ENCODE peak calls at places on chromosomes 16 and 17, in six cellular contexts. One of them, this sample, is unnamed. For H3K9me3, the result is how much of the 10 kb centered on the place peaks cover.

GRCh38 chr16:68479271-68479670 is 31.0 kb upstream of the SMPD3 start:
- DNase-seq in IMR-90: no peak
- DNase-seq in mesenchymal stem cell: no peak
- DNase-seq in H9: no peak
- DNase-seq in neuronal stem cell: no peak
- DNase-seq in H1: no peak
- DNase-seq in this sample: peak

GRCh38 chr17:78940708-78941107 is 15.5 kb upstream of the TIMP2 start:
- DNase-seq in mesenchymal stem cell: peak
- DNase-seq in neuronal stem cell: no peak
- DNase-seq in IMR-90: peak
- DNase-seq in H1: peak
- DNase-seq in H9: peak
- DNase-seq in this sample: peak

GRCh38 chr17:44997733-44998520 is 29.8 kb upstream of the C1QL1 start:
- DNase-seq in neuronal stem cell: no peak
- DNase-seq in H9: no peak
- DNase-seq in mesenchymal stem cell: no peak
- DNase-seq in IMR-90: peak
- DNase-seq in H1: no peak
- DNase-seq in this sample: no peak

GRCh38 chr17:29577778-29578211 is 9.3 kb downstream of the TP53I13 start:
- DNase-seq in mesenchymal stem cell: no peak
- DNase-seq in neuronal stem cell: no peak
- DNase-seq in H1: no peak
- DNase-seq in IMR-90: peak
- DNase-seq in H9: no peak
- DNase-seq in this sample: no peak

GRCh38 chr16:50469121-50469743 is 79.0 kb upstream of the NKD1 start:
- DNase-seq in IMR-90: no peak
- DNase-seq in H9: no peak
- DNase-seq in neuronal stem cell: no peak
- DNase-seq in H1: no peak
- DNase-seq in mesenchymal stem cell: no peak
- DNase-seq in this sample: no peak

GRCh38 chr16:1771072-1771863 is at the start of gene NME3:
- DNase-seq in H9: peak
- DNase-seq in H1: peak
- DNase-seq in mesenchymal stem cell: peak
- DNase-seq in IMR-90: peak
- DNase-seq in neuronal stem cell: peak
- DNase-seq in this sample: peak

GRCh38 chr16:30711712-30712111 is 12.7 kb downstream of the SRCAP start:
- DNase-seq in neuronal stem cell: no peak
- DNase-seq in mesenchymal stem cell: no peak
- DNase-seq in H9: no peak
- DNase-seq in IMR-90: no peak
- DNase-seq in H1: no peak
- DNase-seq in this sample: no peak

GRCh38 chr16:58249780-58250478 is 44.9 kb downstream of the PRSS54 start:
- DNase-seq in mesenchymal stem cell: peak
- DNase-seq in IMR-90: peak
- DNase-seq in neuronal stem cell: peak
- DNase-seq in H9: peak
- DNase-seq in H1: peak
- DNase-seq in this sample: peak

GRCh38 chr17:41382396-41382795 is 290 bp upstream of the KRT34 start:
- DNase-seq in mesenchymal stem cell: peak
- DNase-seq in IMR-90: peak
- DNase-seq in H1: no peak
- DNase-seq in H9: no peak
- DNase-seq in neuronal stem cell: no peak
- DNase-seq in this sample: peak

GRCh38 chr17:40312131-40312731 is 3.3 kb downstream of the RARA start:
- DNase-seq in mesenchymal stem cell: no peak
- DNase-seq in H1: no peak
- DNase-seq in H9: no peak
- DNase-seq in neuronal stem cell: no peak
- DNase-seq in IMR-90: no peak
- DNase-seq in this sample: no peak

GRCh38 chr17:59846391-59847165 is 46.2 kb downstream of the TUBD1 start:
- DNase-seq in neuronal stem cell: no peak
- DNase-seq in IMR-90: peak
- DNase-seq in mesenchymal stem cell: peak
- DNase-seq in H1: no peak
- DNase-seq in H9: peak
- DNase-seq in this sample: peak

GRCh38 chr16:48609453-48610023 is 442 bp downstream of the N4BP1 start:
- DNase-seq in neuronal stem cell: no peak
- DNase-seq in H9: peak
- DNase-seq in mesenchymal stem cell: peak
- DNase-seq in H1: peak
- DNase-seq in IMR-90: peak
- DNase-seq in this sample: peak

GRCh38 chr16:621526-622105 is 9.2 kb upstream of the WFIKKN1 start:
- DNase-seq in H9: no peak
- DNase-seq in H1: no peak
- DNase-seq in IMR-90: no peak
- DNase-seq in neuronal stem cell: no peak
- DNase-seq in mesenchymal stem cell: no peak
- DNase-seq in this sample: no peak

GRCh38 chr16:50547944-50548658 is at the start of gene NKD1:
- DNase-seq in H9: peak
- DNase-seq in neuronal stem cell: peak
- DNase-seq in mesenchymal stem cell: peak
- DNase-seq in IMR-90: peak
- DNase-seq in H1: peak
- DNase-seq in this sample: peak

GRCh38 chr17:79556263-79556662 is 54.6 kb downstream of the RBFOX3 start:
- DNase-seq in H1: no peak
- DNase-seq in mesenchymal stem cell: no peak
- DNase-seq in H9: no peak
- DNase-seq in IMR-90: no peak
- DNase-seq in neuronal stem cell: no peak
- DNase-seq in this sample: no peak

GRCh38 chr16:87345721-87346424 is 28.7 kb upstream of the C16orf95 start:
- DNase-seq in H9: no peak
- DNase-seq in IMR-90: no peak
- DNase-seq in neuronal stem cell: no peak
- DNase-seq in mesenchymal stem cell: no peak
- DNase-seq in H1: no peak
- DNase-seq in this sample: no peak

GRCh38 chr16:28524544-28525179 is 14.1 kb downstream of the NUPR1 start:
- DNase-seq in H1: no peak
- DNase-seq in IMR-90: no peak
- DNase-seq in H9: no peak
- DNase-seq in neuronal stem cell: no peak
- DNase-seq in mesenchymal stem cell: no peak
- DNase-seq in this sample: no peak

GRCh38 chr16:81137754-81138153 is 41.6 kb upstream of the GCSH start:
- DNase-seq in H9: no peak
- DNase-seq in neuronal stem cell: no peak
- DNase-seq in IMR-90: no peak
- DNase-seq in mesenchymal stem cell: no peak
- DNase-seq in H1: no peak
- DNase-seq in this sample: peak

GRCh38 chr16:4042581-4042980 is 73.7 kb downstream of the ADCY9 start:
- DNase-seq in mesenchymal stem cell: no peak
- DNase-seq in H9: no peak
- DNase-seq in H1: no peak
- DNase-seq in IMR-90: no peak
- DNase-seq in neuronal stem cell: no peak
- DNase-seq in this sample: no peak

GRCh38 chr17:74190807-74191206 is 12.7 kb upstream of the RPL38 start:
- DNase-seq in neuronal stem cell: no peak
- DNase-seq in IMR-90: no peak
- DNase-seq in H9: peak
- DNase-seq in mesenchymal stem cell: peak
- DNase-seq in H1: peak
- DNase-seq in this sample: no peak

DNA sequence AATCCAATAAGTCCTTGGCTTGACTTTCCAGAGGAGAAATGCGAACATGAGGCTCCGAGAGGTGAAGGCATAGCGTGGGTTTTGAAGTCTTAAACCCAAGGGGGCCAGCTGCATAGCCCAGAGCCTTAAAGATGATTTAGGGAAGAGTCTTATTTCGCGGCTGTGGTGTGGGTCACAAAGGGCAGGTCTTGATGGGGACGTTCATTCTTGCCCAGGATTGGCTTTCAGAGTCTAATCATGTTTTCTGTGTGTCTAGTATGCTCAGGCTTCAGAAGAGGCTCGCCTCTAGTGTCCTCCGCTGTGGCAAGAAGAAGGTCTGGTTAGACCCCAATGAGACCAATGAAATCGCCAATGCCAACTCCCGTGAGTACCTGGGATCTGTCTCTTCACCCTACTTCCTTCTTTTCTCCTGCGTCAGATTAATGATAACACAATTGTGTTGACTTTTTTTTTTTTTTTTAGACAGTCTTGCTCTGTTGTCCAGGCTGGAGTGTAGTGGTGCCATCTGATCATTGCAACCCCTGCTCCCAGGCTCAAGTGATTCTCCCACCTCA is 951 bp downstream of the RPL19 start:
- DNase-seq in H9: no peak
- DNase-seq in neuronal stem cell: no peak
- DNase-seq in mesenchymal stem cell: no peak
- DNase-seq in IMR-90: no peak
- DNase-seq in H1: no peak
- DNase-seq in this sample: no peak
- H3K9me3 ChIP-seq in H9: under half
- H3K9me3 ChIP-seq in neuronal stem cell: under half
- H3K9me3 ChIP-seq in mesenchymal stem cell: under half
- H3K9me3 ChIP-seq in IMR-90: under half
- H3K9me3 ChIP-seq in H1: under half
- H3K9me3 ChIP-seq in this sample: under half

GRCh38 chr16:55010492-55011260 is 80.0 kb downstream of the IRX5 start:
- DNase-seq in H1: no peak
- DNase-seq in mesenchymal stem cell: no peak
- DNase-seq in H9: no peak
- DNase-seq in IMR-90: no peak
- DNase-seq in neuronal stem cell: no peak
- DNase-seq in this sample: no peak

GRCh38 chr16:55008836-55009510 is 78.3 kb downstream of the IRX5 start:
- DNase-seq in IMR-90: no peak
- DNase-seq in mesenchymal stem cell: no peak
- DNase-seq in H9: no peak
- DNase-seq in neuronal stem cell: no peak
- DNase-seq in H1: no peak
- DNase-seq in this sample: no peak

GRCh38 chr16:55012362-55012761 is 81.7 kb downstream of the IRX5 start:
- DNase-seq in neuronal stem cell: no peak
- DNase-seq in IMR-90: no peak
- DNase-seq in H9: no peak
- DNase-seq in mesenchymal stem cell: no peak
- DNase-seq in H1: no peak
- DNase-seq in this sample: no peak

GRCh38 chr16:55012793-55013192 is 82.1 kb downstream of the IRX5 start:
- DNase-seq in mesenchymal stem cell: no peak
- DNase-seq in neuronal stem cell: no peak
- DNase-seq in IMR-90: no peak
- DNase-seq in H1: no peak
- DNase-seq in H9: no peak
- DNase-seq in this sample: no peak

DNA sequence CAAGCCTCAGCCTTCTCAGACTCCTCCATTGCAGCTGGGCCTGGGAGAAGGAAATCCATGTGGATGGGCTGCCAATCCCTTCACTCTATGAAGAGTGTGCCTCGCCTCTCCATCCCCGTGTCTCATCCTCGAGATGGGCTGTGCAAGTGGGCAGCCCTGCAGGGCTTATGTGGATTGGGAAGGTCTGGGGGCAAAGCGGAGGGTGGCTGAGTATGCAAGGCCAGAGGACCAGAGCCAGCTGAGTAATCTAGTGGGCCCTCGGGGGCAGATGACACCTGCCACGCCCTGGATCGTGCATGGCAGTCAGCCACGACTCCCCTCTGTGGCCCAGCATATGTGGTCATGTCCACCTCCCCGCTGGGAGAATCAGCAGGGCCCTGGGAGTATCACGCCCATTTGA is 78.9 kb downstream of the IRX5 start:
- DNase-seq in H9: no peak
- DNase-seq in H1: no peak
- DNase-seq in neuronal stem cell: no peak
- DNase-seq in IMR-90: no peak
- DNase-seq in mesenchymal stem cell: no peak
- DNase-seq in this sample: no peak
- H3K18ac ChIP-seq in H9: no peak
- H3K18ac ChIP-seq in H1: no peak
- H3K18ac ChIP-seq in neuronal stem cell: no peak
- H3K18ac ChIP-seq in IMR-90: no peak
- H3K18ac ChIP-seq in mesenchymal stem cell: no peak
- H3K18ac ChIP-seq in this sample: no peak

DNA sequence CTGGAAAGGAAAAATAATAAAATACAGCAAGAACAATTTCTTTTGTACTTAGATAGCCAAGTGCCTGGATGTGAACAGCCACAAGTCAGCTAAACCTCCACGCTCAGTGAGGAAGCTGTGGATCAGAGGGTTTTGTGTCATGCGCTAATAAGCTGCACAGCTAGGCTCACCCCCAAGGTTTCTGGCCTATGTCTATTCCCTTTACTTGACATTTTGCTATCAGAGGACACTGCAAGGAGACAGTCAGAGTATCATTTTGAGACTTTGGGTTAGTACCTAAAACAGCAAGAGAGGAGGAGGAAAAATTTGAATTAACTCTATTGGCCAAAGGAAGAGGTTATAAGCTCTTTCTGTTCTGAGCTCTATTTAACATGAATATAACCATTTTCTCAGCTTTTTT is 139.3 kb downstream of the KCNJ2 start:
- DNase-seq in H9: no peak
- DNase-seq in IMR-90: no peak
- DNase-seq in mesenchymal stem cell: no peak
- DNase-seq in H1: no peak
- DNase-seq in neuronal stem cell: no peak
- DNase-seq in this sample: no peak
- H3K9me3 ChIP-seq in H9: under half
- H3K9me3 ChIP-seq in IMR-90: under half
- H3K9me3 ChIP-seq in mesenchymal stem cell: under half
- H3K9me3 ChIP-seq in H1: under half
- H3K9me3 ChIP-seq in neuronal stem cell: under half
- H3K9me3 ChIP-seq in this sample: under half

GRCh38 chr16:54287758-54288591 is 1.4 kb upstream of the IRX3 start:
- DNase-seq in H1: no peak
- DNase-seq in H9: peak
- DNase-seq in mesenchymal stem cell: no peak
- DNase-seq in IMR-90: no peak
- DNase-seq in neuronal stem cell: peak
- DNase-seq in this sample: no peak
- H3K18ac ChIP-seq in H1: peak
- H3K18ac ChIP-seq in H9: no peak
- H3K18ac ChIP-seq in mesenchymal stem cell: no peak
- H3K18ac ChIP-seq in IMR-90: no peak
- H3K18ac ChIP-seq in neuronal stem cell: peak
- H3K18ac ChIP-seq in this sample: no peak

GRCh38 chr16:56331915-56332314 is 93.4 kb downstream of the AMFR start:
- DNase-seq in H1: no peak
- DNase-seq in IMR-90: no peak
- DNase-seq in mesenchymal stem cell: no peak
- DNase-seq in H9: no peak
- DNase-seq in neuronal stem cell: no peak
- DNase-seq in this sample: no peak
- H3K9me3 ChIP-seq in H1: under half
- H3K9me3 ChIP-seq in IMR-90: under half
- H3K9me3 ChIP-seq in mesenchymal stem cell: under half
- H3K9me3 ChIP-seq in H9: under half
- H3K9me3 ChIP-seq in neuronal stem cell: under half
- H3K9me3 ChIP-seq in this sample: under half

This sample was measured in trophoblast cell.